ENCODE peak calls at places on chromosomes 2 and 18, in ten cellular contexts. H, M, C, Y, G, V, P, I, W and E are unnamed samples.

GRCh38 chr2:3492951-3493609 is 26.3 kb downstream of the ADI1 start:
- DNase-seq in P (no peak), C (no peak), W (no peak), Y (peak; percentile 98), I (peak; percentile 72), M (peak; percentile 74), V (peak; percentile 96), H (no peak), G (no peak), E (no peak)

GRCh38 chr18:71998547-71998946 is 545.6 kb downstream of the CBLN2 start:
- DNase-seq in Y (no peak), I (no peak), M (no peak), W (no peak), P (no peak), C (no peak), H (no peak), V (no peak), G (no peak), E (no peak)

GRCh38 chr2:113219525-113219888 is 45.7 kb downstream of the PSD4 start:
- DNase-seq in P (no peak), C (no peak), I (no peak), V (no peak), G (no peak), H (no peak), Y (no peak), W (no peak), M (no peak), E (no peak)

GRCh38 chr18:50268022-50268747 is 1.9 kb upstream of the CFAP53 start:
- DNase-seq in C (peak; percentile 93), I (peak; percentile 44), P (no peak), M (peak; percentile 73), H (peak; percentile 70), W (peak; percentile 67), V (peak; percentile 7), G (no peak), Y (peak; percentile 74), E (peak; percentile 87)

GRCh38 chr2:120822908-120823307 is 87.2 kb downstream of the GLI2 start:
- DNase-seq in W (no peak), C (no peak), M (no peak), I (no peak), Y (no peak), G (no peak), V (no peak), H (no peak), P (no peak), E (no peak)

GRCh38 chr2:216635171-216635570 is 2.0 kb downstream of the IGFBP2 start:
- DNase-seq in I (no peak), C (no peak), H (no peak), Y (peak; percentile 60), P (no peak), V (no peak), W (no peak), M (no peak), G (no peak), E (peak; percentile 37)

GRCh38 chr2:8059255-8059654 is 622.6 kb upstream of the ID2 start:
- DNase-seq in W (no peak), Y (no peak), P (no peak), M (no peak), H (no peak), G (peak; percentile 74), I (no peak), V (no peak), C (no peak), E (no peak)

GRCh38 chr2:217049931-217050330 is 190.1 kb upstream of the TNP1 start:
- DNase-seq in Y (no peak), H (no peak), I (no peak), P (no peak), C (no peak), W (no peak), V (no peak), G (peak; percentile 48), M (no peak), E (no peak)

GRCh38 chr2:102276549-102277201 is 34.7 kb upstream of the IL1RL1 start:
- DNase-seq in C (no peak), M (no peak), P (no peak), Y (no peak), V (no peak), I (no peak), W (no peak), H (no peak), G (no peak), E (no peak)

GRCh38 chr2:236631361-236632291 is 62.0 kb downstream of the ACKR3 start:
- DNase-seq in W (no peak), V (no peak), I (no peak), P (no peak), C (no peak), Y (peak; percentile 5), G (no peak), H (no peak), M (no peak), E (no peak)

GRCh38 chr2:141379965-141380624 is 750.7 kb downstream of the LRP1B start:
- DNase-seq in H (no peak), M (no peak), V (no peak), I (no peak), C (no peak), G (no peak), Y (no peak), W (no peak), P (no peak), E (no peak)

GRCh38 chr18:36572135-36572856 is 256.5 kb downstream of the TPGS2 start:
- DNase-seq in M (peak; percentile 63), P (no peak), W (no peak), C (peak; percentile 25), G (peak; percentile 72), I (peak; percentile 59), H (no peak), Y (peak; percentile 73), V (peak; percentile 49), E (peak; percentile 49)

GRCh38 chr2:221876016-221876415 is 303.9 kb upstream of the EPHA4 start:
- DNase-seq in V (no peak), M (no peak), P (no peak), H (no peak), G (no peak), I (no peak), C (no peak), Y (no peak), W (no peak), E (no peak)

GRCh38 chr2:20641123-20641985 is 9.5 kb downstream of the HS1BP3 start:
- DNase-seq in H (no peak), V (peak; percentile 77), G (no peak), C (no peak), I (peak; percentile 39), P (no peak), M (no peak), Y (peak; percentile 77), W (no peak), E (peak; percentile 54)

GRCh38 chr2:29039718-29040480 is 34.4 kb downstream of the PCARE start:
- DNase-seq in C (no peak), M (no peak), Y (peak; percentile 39), W (no peak), P (no peak), H (no peak), V (no peak), G (no peak), I (no peak), E (no peak)

GRCh38 chr18:49814147-49814499 is 790 bp upstream of the ACAA2 start:
- DNase-seq in H (peak; percentile 24), W (no peak), I (peak; percentile 60), V (peak; percentile 69), M (no peak), P (no peak), Y (peak; percentile 73), C (peak; percentile 3), G (peak; percentile 87), E (peak; percentile 71)

GRCh38 chr2:16615687-16616615 is 49.7 kb downstream of the CYRIA start:
- DNase-seq in P (no peak), W (peak; percentile 77), Y (no peak), H (no peak), V (no peak), C (no peak), M (no peak), I (no peak), G (no peak), E (peak; percentile 42)

GRCh38 chr2:204325468-204325867 is 219.8 kb upstream of the PARD3B start:
- DNase-seq in C (peak; percentile 36), Y (peak; percentile 92), I (peak; percentile 82), G (peak; percentile 72), M (peak; percentile 63), H (peak; percentile 39), V (peak; percentile 87), P (peak; percentile 79), W (peak; percentile 1), E (peak; percentile 88)